ENCODE peak calls at places on chromosomes 4 and X, in four cellular contexts. X is hepatocyte, J is ascending aorta, U is prostate gland. M is an unnamed sample. For H3K4me1, the result is how much of the 10 kb centered on the place peaks cover.

GRCh38 chrX:128928636-128929035 is 594.7 kb downstream of the SMARCA1 start:
- DNase-seq in U (no peak), J (no peak), X (no peak), M (no peak)

GRCh38 chrX:82589410-82589809 is 918.7 kb upstream of the POU3F4 start:
- DNase-seq in X (no peak), J (no peak), U (no peak), M (no peak)

GRCh38 chr4:76811604-76812412 is 86.1 kb downstream of the SOWAHB start:
- DNase-seq in U (no peak), X (peak), J (no peak), M (no peak)

GRCh38 chr4:139017861-139018260 is 2.3 kb downstream of the NOCT start:
- DNase-seq in J (no peak), U (no peak), X (no peak), M (no peak)

GRCh38 chrX:69066021-69066757 is 99.1 kb downstream of the PJA1 start:
- DNase-seq in X (no peak), J (peak), U (no peak), M (no peak)

GRCh38 chrX:46575586-46575985 is 2.0 kb downstream of the CHST7 start:
- DNase-seq in U (no peak), J (no peak), X (no peak), M (no peak)

GRCh38 chr4:115424852-115425251 is 311.4 kb upstream of the NDST4 start:
- DNase-seq in U (no peak), J (no peak), X (no peak), M (no peak)

GRCh38 chrX:73127700-73128241 is 48.5 kb upstream of the PABPC1L2A start:
- DNase-seq in J (no peak), U (no peak), X (peak), M (no peak)

GRCh38 chr4:149072359-149072758 is 630.1 kb upstream of the NR3C2 start:
- DNase-seq in J (no peak), X (no peak), U (no peak), M (no peak)

GRCh38 chrX:31546130-31546529 is 474.3 kb upstream of the FTHL17 start:
- DNase-seq in J (peak), X (no peak), U (no peak), M (peak)

GRCh38 chrX:107542500-107542899 is 85.8 kb upstream of the PRPS1 start:
- DNase-seq in J (no peak), X (peak), U (peak), M (no peak)

GRCh38 chr4:144902614-144903013 is 195.4 kb downstream of the ANAPC10 start:
- DNase-seq in X (no peak), U (no peak), J (no peak), M (no peak)

GRCh38 chr4:38856046-38856445 is 571 bp downstream of the TLR6 start:
- DNase-seq in X (no peak), J (no peak), U (no peak), M (no peak)

GRCh38 chr4:52196606-52197130 is 145.6 kb downstream of the SPATA18 start:
- DNase-seq in J (no peak), X (no peak), U (no peak), M (no peak)

GRCh38 chr4:106463622-106464021 is 95.0 kb upstream of the GIMD1 start:
- DNase-seq in J (no peak), X (no peak), U (no peak), M (no peak)

GRCh38 chr4:181108237-181108636 is 1135.0 kb upstream of the TENM3 start:
- DNase-seq in X (no peak), U (no peak), J (no peak), M (no peak)

GRCh38 chrX:115058276-115058675 is 40.9 kb upstream of the IL13RA2 start:
- DNase-seq in J (no peak), X (peak), U (peak), M (no peak)

GRCh38 chr4:52051615-52052474 is 741 bp downstream of the SPATA18 start:
- DNase-seq in J (peak), X (peak), U (peak), M (peak)

GRCh38 chrX:154002215-154002719 is 17.4 kb downstream of the IRAK1 start:
- DNase-seq in U (no peak), X (peak), J (no peak), M (no peak)

GRCh38 chr4:32189130-32189529 is 1469.0 kb downstream of the PCDH7 start:
- DNase-seq in X (no peak), J (no peak), U (no peak), M (no peak)

GRCh38 chrX:1788300-1788911 is 173.5 kb downstream of the ASMT start:
- DNase-seq in J (no peak), X (no peak), U (no peak), M (no peak)

GRCh38 chr4:145613546-145614234 is 5.5 kb upstream of the MMAA start:
- DNase-seq in U (no peak), J (no peak), X (no peak), M (no peak)

GRCh38 chr4:111664546-111664945 is 480.7 kb upstream of the FAM241A start:
- DNase-seq in U (no peak), X (no peak), J (no peak), M (no peak)

GRCh38 chr4:165700855-165701254 is 172.2 kb upstream of the TLL1 start:
- DNase-seq in U (no peak), J (no peak), X (no peak), M (no peak)

GRCh38 chr4:76178296-76178695 is 30.1 kb upstream of the NUP54 start:
- DNase-seq in U (no peak), X (no peak), J (no peak), M (no peak)

GRCh38 chrX:153723351-153724251 is 586 bp downstream of the BCAP31 start:
- DNase-seq in U (peak), X (peak), J (no peak), M (no peak)

GRCh38 chr4:15659768-15660394 is 4.7 kb upstream of the FBXL5 start:
- DNase-seq in J (no peak), X (peak), U (no peak), M (no peak)

GRCh38 chrX:25144043-25144940 is 128.5 kb upstream of the ARX start:
- DNase-seq in X (peak), U (peak), J (peak), M (no peak)

GRCh38 chr4:20259707-20260106 is 8.0 kb downstream of the SLIT2 start:
- DNase-seq in X (no peak), U (no peak), J (no peak), M (no peak)

GRCh38 chrX:100643943-100644587 is at the start of gene SRPX2:
- DNase-seq in J (peak), X (peak), U (no peak), M (peak)

GRCh38 chr4:93199492-93199891 is 629.1 kb upstream of the ATOH1 start:
- DNase-seq in X (peak), U (no peak), J (no peak), M (no peak)

GRCh38 chr4:111128327-111128726 is 505.4 kb upstream of the PITX2 start:
- DNase-seq in U (no peak), J (no peak), X (no peak), M (no peak)

GRCh38 chr4:92060333-92060732 is 243.4 kb upstream of the GRID2 start:
- DNase-seq in U (no peak), J (no peak), X (no peak), M (no peak)

GRCh38 chrX:19350831-19351447 is 7.2 kb downstream of the PDHA1 start:
- DNase-seq in J (no peak), U (no peak), X (no peak), M (no peak)

GRCh38 chr4:163662761-163663160 is 168.3 kb downstream of the TMA16 start:
- DNase-seq in J (no peak), X (no peak), U (no peak), M (no peak)

GRCh38 chrX:115539841-115540240 is 21.1 kb upstream of the PLS3 start:
- DNase-seq in U (no peak), J (no peak), X (no peak), M (no peak)

GRCh38 chr4:6692806-6693205 is 872 bp upstream of the S100P start:
- DNase-seq in U (no peak), J (no peak), X (peak), M (no peak)
- H3K4me1 ChIP-seq in U (under half), J (under half), X (half or more), M (under half)

GRCh38 chr4:80465238-80465637 is 129.7 kb downstream of the CFAP299 start:
- DNase-seq in J (no peak), X (no peak), U (no peak), M (no peak)

GRCh38 chr4:80461412-80461811 is 125.9 kb downstream of the CFAP299 start:
- DNase-seq in X (no peak), J (no peak), U (no peak), M (no peak)

GRCh38 chr4:80463509-80463908 is 128.0 kb downstream of the CFAP299 start:
- DNase-seq in X (no peak), U (no peak), J (no peak), M (no peak)

GRCh38 chr4:80459918-80460473 is 124.5 kb downstream of the CFAP299 start:
- DNase-seq in U (no peak), X (no peak), J (no peak), M (no peak)

GRCh38 chr4:80462537-80463207 is 127.1 kb downstream of the CFAP299 start:
- DNase-seq in J (no peak), U (no peak), X (no peak), M (no peak)
- H3K4me3 ChIP-seq in J (peak), U (no peak), X (no peak), M (no peak)

DNA sequence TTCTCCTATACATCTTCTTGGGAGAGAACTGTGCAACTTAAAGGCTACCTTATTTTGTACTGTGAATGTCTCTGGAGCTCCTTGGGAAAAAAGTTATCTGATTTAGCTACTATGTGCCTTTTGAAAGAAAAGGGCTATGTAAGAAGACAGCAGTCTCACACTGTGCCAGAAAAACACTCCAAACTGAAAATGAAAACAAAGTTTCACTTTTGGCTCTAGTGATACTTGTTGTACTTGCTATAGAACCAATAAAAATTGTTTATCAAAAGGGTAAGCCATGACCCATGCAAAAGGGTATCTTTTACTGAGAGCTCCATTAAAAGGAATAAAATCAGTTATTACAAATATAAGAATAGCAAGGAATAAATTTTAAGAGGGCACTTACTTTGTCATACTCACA is 2270.0 kb downstream of the ARAP2 start:
- DNase-seq in X (no peak), J (no peak), U (no peak), M (no peak)
- TF ChIP-seq CTCF in X (no peak), J (no peak), U (no peak), M (no peak)

GRCh38 chr4:70754470-70754869 is 32.7 kb downstream of the RUFY3 start:
- DNase-seq in U (no peak), X (no peak), J (no peak), M (no peak)
- H3K4me1 ChIP-seq in U (under half), X (under half), J (under half), M (under half)

GRCh38 chrX:102138064-102138463 is 4.2 kb downstream of the TCEAL6 start:
- DNase-seq in J (no peak), X (no peak), U (no peak), M (no peak)
- H3K4me3 ChIP-seq in J (no peak), X (no peak), U (no peak), M (no peak)

GRCh38 chr4:1041147-1041935 is 29.9 kb downstream of the FGFRL1 start:
- DNase-seq in J (no peak), X (peak), U (no peak), M (no peak)

GRCh38 chr4:1040344-1041146 is 29.1 kb downstream of the FGFRL1 start:
- DNase-seq in X (no peak), U (no peak), J (no peak), M (no peak)

GRCh38 chr4:1039493-1040343 is 28.3 kb downstream of the FGFRL1 start:
- DNase-seq in J (no peak), X (peak), U (peak), M (no peak)

GRCh38 chr4:1036976-1037810 is 25.8 kb downstream of the FGFRL1 start:
- DNase-seq in X (no peak), U (no peak), J (no peak), M (no peak)

DNA sequence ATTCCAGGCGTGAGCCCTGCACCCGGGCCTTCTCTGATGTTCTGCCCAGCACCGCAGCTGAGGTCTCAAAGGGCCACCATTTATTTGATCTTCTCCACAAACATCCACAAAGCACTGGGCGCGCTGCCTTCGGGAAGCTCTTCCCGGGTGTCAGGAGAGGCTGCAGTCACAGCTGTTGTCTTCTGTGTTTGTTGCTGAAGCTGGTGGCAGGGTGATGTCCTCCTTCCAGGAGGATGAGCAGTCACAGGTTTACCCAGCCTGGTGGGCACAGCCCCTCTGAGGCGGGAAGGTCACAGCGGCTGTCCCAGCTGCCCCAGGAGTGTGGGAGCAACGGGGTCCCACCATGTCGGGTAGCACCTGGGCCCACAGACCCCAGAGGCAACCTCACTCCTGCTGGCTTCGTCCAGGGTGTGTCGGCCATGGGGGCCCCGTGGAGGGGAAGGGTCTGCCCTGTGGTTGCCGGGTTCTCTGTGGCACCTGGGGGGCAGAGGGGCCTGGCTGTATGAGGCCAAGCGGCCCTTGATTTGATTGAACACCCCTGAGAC is 27.6 kb downstream of the FGFRL1 start:
- DNase-seq in J (no peak), X (no peak), U (no peak), M (no peak)
- TF ChIP-seq CTCF in J (no peak), X (no peak), U (no peak), M (no peak)

GRCh38 chr4:81021995-81022394 is 8.5 kb upstream of the BMP3 start:
- DNase-seq in J (no peak), X (no peak), U (no peak), M (no peak)

GRCh38 chr4:81019016-81019415 is 11.5 kb upstream of the BMP3 start:
- DNase-seq in U (no peak), J (no peak), X (no peak), M (no peak)

DNA sequence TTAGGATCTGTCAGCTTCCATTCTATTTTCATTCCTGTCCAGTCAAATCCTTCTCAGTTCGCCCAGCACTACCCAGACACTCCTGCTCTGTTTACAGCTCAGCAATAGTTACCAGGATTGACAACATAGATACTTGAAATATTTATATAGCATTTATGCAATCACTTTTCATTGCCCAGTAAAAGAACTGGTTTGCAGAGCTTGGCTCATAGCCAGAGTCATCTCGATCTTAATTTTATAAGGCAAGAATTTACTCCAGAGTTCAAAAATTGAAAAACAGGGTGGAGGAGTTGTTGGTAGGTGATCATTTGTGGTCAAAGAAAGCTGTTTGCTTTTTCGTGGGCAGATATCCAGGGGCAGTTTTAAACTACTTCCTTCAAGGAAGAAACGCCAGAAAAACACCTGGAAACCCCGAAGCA is 9.0 kb upstream of the BMP3 start:
- DNase-seq in J (no peak), X (no peak), U (peak), M (no peak)
- H3K4me1 ChIP-seq in J (under half), X (under half), U (under half), M (under half)

DNA sequence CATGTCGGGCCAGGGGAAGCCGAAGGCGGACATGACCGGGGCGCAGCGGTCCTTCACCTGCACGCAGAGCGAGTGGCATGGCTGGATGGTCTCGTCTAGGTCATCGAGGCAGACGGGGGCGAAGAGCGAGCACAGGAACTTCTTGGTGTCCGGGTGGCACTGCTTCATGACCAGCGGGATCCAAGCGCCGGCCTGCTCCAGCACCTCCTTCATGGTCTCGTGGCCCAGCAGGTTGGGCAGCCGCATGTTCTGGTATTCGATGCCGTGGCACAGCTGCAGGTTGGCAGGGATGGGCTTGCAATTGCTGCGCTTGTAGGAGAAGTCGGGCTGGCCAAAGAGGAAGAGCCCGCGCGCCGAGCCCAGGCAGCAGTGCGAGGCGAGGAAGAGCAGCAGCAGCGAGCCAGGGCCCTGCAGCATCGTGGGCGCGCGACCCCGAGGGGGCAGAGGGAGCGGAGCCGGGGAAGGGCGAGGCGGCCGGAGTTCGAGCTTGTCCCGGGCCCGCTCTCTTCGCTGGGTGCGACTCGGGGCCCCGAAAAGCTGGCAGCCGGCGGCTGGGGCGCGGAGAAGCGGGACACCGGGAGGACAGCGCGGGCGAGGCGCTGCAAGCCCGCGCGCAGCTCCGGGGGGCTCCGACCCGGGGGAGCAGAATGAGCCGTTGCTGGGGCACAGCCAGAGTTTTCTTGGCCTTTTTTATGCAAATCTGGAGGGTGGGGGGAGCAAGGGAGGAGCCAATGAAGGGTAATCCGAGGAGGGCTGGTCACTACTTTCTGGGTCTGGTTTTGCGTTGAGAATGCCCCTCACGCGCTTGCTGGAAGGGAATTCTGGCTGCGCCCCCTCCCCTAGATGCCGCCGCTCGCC is at the start of gene SFRP2:
- DNase-seq in U (no peak), J (no peak), X (no peak), M (no peak)
- H3K4me3 ChIP-seq in U (peak), J (peak), X (peak), M (no peak)

DNA sequence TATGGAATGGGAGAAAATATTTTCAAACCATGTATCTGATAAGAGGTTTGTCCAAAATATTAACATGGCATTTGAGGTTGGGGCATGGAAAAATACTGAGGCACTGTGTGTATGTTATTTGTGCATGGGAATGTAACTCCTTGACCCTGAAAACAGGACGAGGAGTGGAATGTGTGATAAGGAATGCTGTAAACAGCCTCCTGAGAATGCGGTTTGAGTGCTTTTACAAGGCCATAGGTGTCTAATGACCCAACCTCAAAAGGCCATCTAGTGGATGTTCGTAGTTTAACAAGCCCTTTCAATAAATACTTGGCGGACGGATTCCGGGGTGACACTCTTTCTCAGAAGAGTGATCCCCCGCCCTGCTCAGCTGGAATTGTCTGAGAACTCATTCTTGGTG is 162.9 kb upstream of the USP9X start:
- DNase-seq in U (no peak), X (peak), J (no peak), M (no peak)
- TF ChIP-seq CTCF in U (no peak), X (peak), J (no peak), M (peak)

GRCh38 chr4:153112071-153112460 is 92.2 kb upstream of the TRIM2 start:
- DNase-seq in J (no peak), X (no peak), U (no peak), M (no peak)
- H3K4me1 ChIP-seq in J (under half), X (under half), U (under half), M (under half)

M was measured in RWPE2.